ENCODE peak calls at places on chromosomes 2 and 18, in eight cellular contexts. W, Y, V, F, X, U, R and H are unnamed samples. For H3K4me1 and H3K36me3, the result is how much of the 10 kb centered on the place peaks cover.

GRCh38 chr2:1744446-1745170 is at the start of gene PXDN:
- DNase-seq in X (peak), V (peak), W (no peak), Y (peak), F (no peak), U (peak), R (peak), H (peak)

GRCh38 chr18:59690216-59691045 is 6.8 kb downstream of the CCBE1 start:
- DNase-seq in R (no peak), U (no peak), Y (no peak), X (no peak), W (no peak), V (no peak), F (no peak), H (no peak)

GRCh38 chr2:182241936-182242335 is 184.9 kb downstream of the PDE1A start:
- DNase-seq in V (no peak), X (no peak), U (no peak), W (no peak), Y (peak), F (no peak), R (no peak), H (no peak)

GRCh38 chr18:54607213-54607934 is 16.3 kb downstream of the DYNAP start:
- DNase-seq in X (peak), R (peak), Y (peak), V (no peak), W (peak), F (peak), U (no peak), H (no peak)

GRCh38 chr2:56170988-56171387 is 12.8 kb upstream of the CCDC85A start:
- DNase-seq in X (no peak), W (no peak), R (no peak), Y (no peak), F (no peak), V (no peak), U (no peak), H (no peak)

GRCh38 chr2:7666561-7667259 is 749.5 kb downstream of the RNF144A start:
- DNase-seq in F (no peak), U (no peak), V (no peak), W (no peak), Y (no peak), X (no peak), R (no peak), H (no peak)

GRCh38 chr2:226154610-226155009 is 645.0 kb downstream of the IRS1 start:
- DNase-seq in F (no peak), W (no peak), V (no peak), U (no peak), X (no peak), Y (no peak), R (no peak), H (no peak)

GRCh38 chr2:104885119-104885777 is 31.3 kb downstream of the POU3F3 start:
- DNase-seq in Y (no peak), W (no peak), R (no peak), U (no peak), V (no peak), F (no peak), X (no peak), H (no peak)

GRCh38 chr18:79186649-79187048 is 117.5 kb downstream of the ATP9B start:
- DNase-seq in W (no peak), X (no peak), F (no peak), U (no peak), V (no peak), Y (no peak), R (no peak), H (no peak)

GRCh38 chr2:39375917-39376316 is 61.2 kb downstream of the MAP4K3 start:
- DNase-seq in R (no peak), F (no peak), X (no peak), V (no peak), U (no peak), Y (no peak), W (no peak), H (no peak)

GRCh38 chr2:26725516-26725810 is 32.9 kb downstream of the KCNK3 start:
- DNase-seq in X (no peak), Y (no peak), F (no peak), U (peak), V (peak), W (peak), R (no peak), H (no peak)

GRCh38 chr2:109692013-109692738 is 78.0 kb downstream of the SOWAHC start:
- DNase-seq in U (no peak), F (no peak), Y (peak), X (no peak), W (no peak), R (no peak), V (no peak), H (no peak)

GRCh38 chr2:69985684-69986083 is 24.3 kb upstream of the ASPRV1 start:
- DNase-seq in F (peak), U (peak), Y (peak), R (no peak), V (peak), W (no peak), X (peak), H (peak)

GRCh38 chr2:16664052-16664731 is 1.4 kb downstream of the CYRIA start:
- DNase-seq in Y (peak), W (peak), U (no peak), R (peak), F (no peak), V (peak), X (no peak), H (peak)

GRCh38 chr18:26460449-26461091 is 87.8 kb downstream of the KCTD1 start:
- DNase-seq in F (peak), W (peak), U (peak), R (no peak), V (peak), Y (peak), X (peak), H (peak)

GRCh38 chr2:109663721-109664120 is 49.6 kb downstream of the SOWAHC start:
- DNase-seq in U (peak), V (peak), R (peak), W (no peak), F (no peak), X (peak), Y (peak), H (peak)

GRCh38 chr2:238925816-238926215 is 77.9 kb downstream of the TWIST2 start:
- DNase-seq in F (no peak), U (no peak), R (no peak), Y (no peak), W (no peak), V (no peak), X (no peak), H (no peak)

GRCh38 chr2:188524519-188525113 is 232.9 kb downstream of the GULP1 start:
- DNase-seq in U (no peak), Y (peak), V (no peak), R (peak), X (peak), W (peak), F (peak), H (no peak)

GRCh38 chr2:219207884-219208740 is 1.5 kb downstream of the ZFAND2B start:
- DNase-seq in F (no peak), V (no peak), Y (peak), X (peak), U (no peak), W (no peak), R (peak), H (peak)

GRCh38 chr18:74836296-74837139 is 238.8 kb downstream of the ZNF407 start:
- DNase-seq in X (peak), V (no peak), R (peak), F (peak), Y (peak), W (no peak), U (peak), H (peak)

GRCh38 chr2:179410552-179411356 is 146.1 kb upstream of the SESTD1 start:
- DNase-seq in U (no peak), R (peak), X (peak), Y (peak), W (peak), V (no peak), F (peak), H (peak)

GRCh38 chr2:225104971-225105370 is 62.7 kb upstream of the DOCK10 start:
- DNase-seq in V (no peak), U (no peak), X (peak), F (no peak), W (no peak), Y (no peak), R (peak), H (no peak)

GRCh38 chr18:10374615-10375295 is 79.7 kb upstream of the APCDD1 start:
- DNase-seq in R (peak), Y (no peak), W (no peak), F (no peak), U (no peak), V (no peak), X (no peak), H (no peak)

GRCh38 chr18:49021433-49022129 is 70.8 kb upstream of the SMAD7 start:
- DNase-seq in Y (peak), V (peak), F (peak), R (peak), U (peak), W (peak), X (peak), H (no peak)

GRCh38 chr2:147468349-147468748 is 376.5 kb upstream of the ACVR2A start:
- DNase-seq in V (no peak), W (no peak), F (no peak), R (no peak), U (no peak), X (no peak), Y (no peak), H (no peak)

GRCh38 chr18:74378179-74378682 is 62.6 kb downstream of the C18orf63 start:
- DNase-seq in U (no peak), R (peak), F (no peak), X (no peak), W (no peak), Y (peak), V (no peak), H (no peak)

GRCh38 chr2:172811027-172811426 is 75.4 kb downstream of the RAPGEF4 start:
- DNase-seq in U (no peak), R (peak), X (no peak), Y (no peak), V (no peak), F (no peak), W (no peak), H (no peak)

GRCh38 chr2:195608768-195609454 is 48.1 kb upstream of the SLC39A10 start:
- DNase-seq in R (peak), W (no peak), X (no peak), Y (no peak), V (no peak), U (no peak), F (no peak), H (no peak)

GRCh38 chr2:165952600-165953210 is 871 bp downstream of the TTC21B start:
- DNase-seq in R (peak), V (no peak), W (no peak), Y (peak), U (no peak), X (peak), F (no peak), H (no peak)

GRCh38 chr2:42099431-42100173 is 51.8 kb downstream of the PKDCC start:
- DNase-seq in F (no peak), Y (no peak), W (no peak), V (no peak), X (no peak), U (no peak), R (no peak), H (no peak)

GRCh38 chr18:42576141-42576540 is 539.3 kb downstream of the RIT2 start:
- DNase-seq in F (no peak), V (no peak), R (no peak), Y (no peak), U (no peak), X (no peak), W (no peak), H (no peak)

GRCh38 chr2:151826737-151827157 is 1.5 kb downstream of the ARL5A start:
- DNase-seq in U (no peak), X (no peak), Y (peak), R (peak), F (no peak), V (no peak), W (no peak), H (no peak)

GRCh38 chr2:160306985-160307384 is 106.9 kb upstream of the ITGB6 start:
- DNase-seq in F (no peak), R (peak), U (no peak), V (no peak), Y (peak), W (no peak), X (no peak), H (peak)

GRCh38 chr2:85053802-85054201 is 79.4 kb upstream of the TCF7L1 start:
- DNase-seq in Y (no peak), F (no peak), R (peak), U (no peak), V (no peak), W (no peak), X (peak), H (no peak)

GRCh38 chr2:191249131-191249813 is 4.1 kb downstream of the MYO1B start:
- DNase-seq in V (no peak), R (peak), F (no peak), X (no peak), U (no peak), W (no peak), Y (peak), H (no peak)

GRCh38 chr18:59908790-59909189 is 9.0 kb downstream of the PMAIP1 start:
- DNase-seq in V (no peak), F (no peak), U (no peak), R (no peak), W (no peak), Y (no peak), X (peak), H (no peak)

GRCh38 chr2:217166241-217166640 is 306.4 kb upstream of the TNP1 start:
- DNase-seq in Y (peak), R (peak), W (no peak), V (no peak), X (peak), F (no peak), U (no peak), H (no peak)

GRCh38 chr2:45119855-45120254 is 110.6 kb upstream of the SIX2 start:
- DNase-seq in U (no peak), F (no peak), R (peak), Y (peak), V (no peak), X (peak), W (no peak), H (no peak)

GRCh38 chr2:9337901-9338300 is 85.4 kb downstream of the ITGB1BP1 start:
- DNase-seq in W (no peak), X (no peak), F (no peak), V (no peak), U (no peak), R (no peak), Y (no peak), H (no peak)

GRCh38 chr2:52079602-52080001 is 1047.7 kb upstream of the NRXN1 start:
- DNase-seq in W (no peak), R (no peak), F (no peak), Y (no peak), V (no peak), U (no peak), X (no peak), H (no peak)

GRCh38 chr2:52082646-52083045 is 1050.7 kb upstream of the NRXN1 start:
- DNase-seq in V (no peak), X (no peak), Y (no peak), U (no peak), R (no peak), F (no peak), W (no peak), H (no peak)

GRCh38 chr2:52084760-52085159 is 1052.8 kb upstream of the NRXN1 start:
- DNase-seq in F (no peak), Y (no peak), U (no peak), X (no peak), V (no peak), R (no peak), W (no peak), H (no peak)

GRCh38 chr2:52083214-52083613 is 1051.3 kb upstream of the NRXN1 start:
- DNase-seq in X (no peak), F (no peak), U (no peak), R (no peak), W (no peak), V (no peak), Y (no peak), H (no peak)
- H3K4me3 ChIP-seq in X (no peak), F (no peak), U (no peak), R (no peak), W (no peak), V (no peak), Y (no peak), H (no peak)

GRCh38 chr2:241038374-241039180 is 40.2 kb downstream of the SNED1 start:
- DNase-seq in U (no peak), X (no peak), Y (no peak), V (no peak), R (no peak), F (no peak), W (no peak), H (no peak)
- H3K4me1 ChIP-seq in U (under half), X (under half), Y (under half), V (under half), R (under half), F (under half), W (under half), H (under half)

GRCh38 chr2:232562515-232563151 is 12.1 kb downstream of the EIF4E2 start:
- DNase-seq in Y (no peak), V (no peak), X (no peak), R (no peak), U (no peak), W (no peak), F (no peak), H (no peak)

GRCh38 chr2:232573042-232573441 is 22.6 kb downstream of the EIF4E2 start:
- DNase-seq in F (no peak), X (no peak), W (no peak), U (no peak), V (no peak), Y (no peak), R (no peak), H (no peak)

GRCh38 chr2:232563580-232563979 is 13.1 kb downstream of the EIF4E2 start:
- DNase-seq in X (peak), R (peak), W (no peak), Y (no peak), U (no peak), F (no peak), V (no peak), H (no peak)

GRCh38 chr2:232571026-232571474 is 20.6 kb downstream of the EIF4E2 start:
- DNase-seq in U (no peak), X (peak), Y (no peak), W (no peak), F (no peak), V (no peak), R (no peak), H (no peak)

GRCh38 chr2:232568161-232568560 is 17.7 kb downstream of the EIF4E2 start:
- DNase-seq in F (no peak), X (peak), Y (peak), W (no peak), R (peak), U (no peak), V (no peak), H (no peak)
- H3K36me3 ChIP-seq in F (half or more), X (under half), Y (under half), W (under half), R (under half), U (half or more), V (half or more), H (half or more)

GRCh38 chr18:11981633-11982366 is 493 bp downstream of the IMPA2 start:
- DNase-seq in X (peak), W (peak), U (peak), V (peak), Y (peak), F (peak), R (peak), H (peak)

GRCh38 chr18:11981383-11981632 is at the start of gene IMPA2:
- DNase-seq in Y (no peak), X (no peak), W (no peak), F (no peak), U (no peak), V (no peak), R (no peak), H (no peak)

GRCh38 chr18:11983592-11983991 is 2.3 kb downstream of the IMPA2 start:
- DNase-seq in Y (no peak), W (no peak), U (no peak), X (no peak), R (no peak), V (no peak), F (no peak), H (no peak)

GRCh38 chr18:11984091-11984490 is 2.8 kb downstream of the IMPA2 start:
- DNase-seq in F (no peak), U (no peak), W (no peak), Y (no peak), X (no peak), R (no peak), V (no peak), H (no peak)

GRCh38 chr18:11982981-11983380 is 1.7 kb downstream of the IMPA2 start:
- DNase-seq in R (no peak), X (no peak), F (no peak), V (no peak), U (no peak), Y (no peak), W (no peak), H (no peak)
- H3K4me3 ChIP-seq in R (no peak), X (peak), F (peak), V (peak), U (peak), Y (no peak), W (peak), H (peak)